ENCODE peak calls at places on chromosomes 11 and 22, in four cellular contexts. F is keratinocyte, J is A549, X is neuronal stem cell. T is an unnamed sample. For H3K4me1, the result is how much of the 10 kb centered on the place peaks cover.

GRCh38 chr22:40383905-40384304 is 13.5 kb downstream of the SGSM3 start:
- DNase-seq in F (no peak), J (no peak), X (no peak), T (no peak)

GRCh38 chr11:8503872-8504491 is 90.0 kb downstream of the STK33 start:
- DNase-seq in J (no peak), X (no peak), F (no peak), T (no peak)

GRCh38 chr11:4118107-4118506 is 23.5 kb downstream of the RRM1 start:
- DNase-seq in F (no peak), X (no peak), J (no peak), T (no peak)

GRCh38 chr11:8375460-8375859 is 111.8 kb upstream of the LMO1 start:
- DNase-seq in F (no peak), X (no peak), J (no peak), T (no peak)

GRCh38 chr11:111939836-111940604 is 2.9 kb downstream of the DIXDC1 start:
- DNase-seq in X (no peak), F (peak), J (no peak), T (no peak)

GRCh38 chr11:127106142-127106541 is 105.6 kb upstream of the KIRREL3 start:
- DNase-seq in F (no peak), X (peak), J (no peak), T (no peak)

GRCh38 chr11:2566223-2567025 is 121.6 kb downstream of the KCNQ1 start:
- DNase-seq in X (no peak), J (no peak), F (no peak), T (no peak)

GRCh38 chr11:108609681-108610080 is 16.1 kb upstream of the EXPH5 start:
- DNase-seq in X (no peak), J (peak), F (peak), T (no peak)

GRCh38 chr11:3217751-3218482 is 696 bp downstream of the MRGPRG start:
- DNase-seq in F (no peak), X (no peak), J (no peak), T (no peak)

GRCh38 chr11:133705873-133706272 is 139.4 kb downstream of the SPATA19 start:
- DNase-seq in F (no peak), X (no peak), J (no peak), T (no peak)

GRCh38 chr11:117423046-117423575 is 95.5 kb downstream of the CEP164 start:
- DNase-seq in X (no peak), F (no peak), J (no peak), T (no peak)

GRCh38 chr22:29231971-29232959 is 26.6 kb downstream of the EMID1 start:
- DNase-seq in J (no peak), F (no peak), X (no peak), T (no peak)

GRCh38 chr22:38258895-38259294 is 13.9 kb downstream of the TMEM184B start:
- DNase-seq in X (no peak), J (no peak), F (no peak), T (no peak)

GRCh38 chr22:18085188-18085587 is 7.4 kb downstream of the PEX26 start:
- DNase-seq in J (peak), F (no peak), X (no peak), T (no peak)

GRCh38 chr22:50082197-50082715 is 3.0 kb downstream of the MLC1 start:
- DNase-seq in J (no peak), F (no peak), X (no peak), T (no peak)

GRCh38 chr11:114052160-114052559 is 7.4 kb upstream of the ZBTB16 start:
- DNase-seq in J (no peak), X (no peak), F (no peak), T (no peak)

GRCh38 chr22:35315141-35315854 is 15.6 kb downstream of the TOM1 start:
- DNase-seq in X (no peak), F (no peak), J (no peak), T (no peak)

GRCh38 chr22:49046000-49046545 is 781.6 kb downstream of the BRD1 start:
- DNase-seq in J (no peak), X (no peak), F (no peak), T (no peak)

GRCh38 chr11:66639066-66639813 is 737 bp downstream of the RBM4 start:
- DNase-seq in J (peak), X (no peak), F (no peak), T (no peak)

GRCh38 chr22:46627806-46628482 is 7.8 kb downstream of the GRAMD4 start:
- DNase-seq in F (no peak), J (no peak), X (no peak), T (no peak)

GRCh38 chr11:80958414-80958813 is 1517.6 kb upstream of the TENM4 start:
- DNase-seq in J (peak), X (no peak), F (no peak), T (no peak)

GRCh38 chr11:36149538-36150242 is 139.5 kb downstream of the COMMD9 start:
- DNase-seq in X (peak), J (peak), F (peak), T (no peak)

GRCh38 chr11:32333335-32333991 is 101.9 kb downstream of the WT1 start:
- DNase-seq in F (no peak), J (peak), X (peak), T (no peak)

GRCh38 chr11:46250071-46251052 is 27.1 kb upstream of the CREB3L1 start:
- DNase-seq in X (no peak), F (no peak), J (no peak), T (no peak)

GRCh38 chr11:125166347-125166841 is 1.8 kb downstream of the PKNOX2 start:
- DNase-seq in J (no peak), X (peak), F (no peak), T (no peak)

GRCh38 chr22:23109441-23109978 is 32.3 kb downstream of the RSPH14 start:
- DNase-seq in J (no peak), F (no peak), X (no peak), T (no peak)
- H3K4me1 ChIP-seq in J (under half), F (under half), X (under half), T (under half)

GRCh38 chr11:1471736-1472135 is 14.8 kb downstream of the MOB2 start:
- DNase-seq in X (no peak), J (no peak), F (no peak), T (no peak)

GRCh38 chr11:1473786-1474185 is 12.8 kb downstream of the MOB2 start:
- DNase-seq in F (no peak), J (no peak), X (no peak), T (no peak)

GRCh38 chr11:1470681-1471611 is 15.6 kb downstream of the MOB2 start:
- DNase-seq in J (no peak), X (no peak), F (no peak), T (no peak)

GRCh38 chr11:1472180-1473005 is 14.2 kb downstream of the MOB2 start:
- DNase-seq in F (no peak), J (no peak), X (no peak), T (no peak)

DNA sequence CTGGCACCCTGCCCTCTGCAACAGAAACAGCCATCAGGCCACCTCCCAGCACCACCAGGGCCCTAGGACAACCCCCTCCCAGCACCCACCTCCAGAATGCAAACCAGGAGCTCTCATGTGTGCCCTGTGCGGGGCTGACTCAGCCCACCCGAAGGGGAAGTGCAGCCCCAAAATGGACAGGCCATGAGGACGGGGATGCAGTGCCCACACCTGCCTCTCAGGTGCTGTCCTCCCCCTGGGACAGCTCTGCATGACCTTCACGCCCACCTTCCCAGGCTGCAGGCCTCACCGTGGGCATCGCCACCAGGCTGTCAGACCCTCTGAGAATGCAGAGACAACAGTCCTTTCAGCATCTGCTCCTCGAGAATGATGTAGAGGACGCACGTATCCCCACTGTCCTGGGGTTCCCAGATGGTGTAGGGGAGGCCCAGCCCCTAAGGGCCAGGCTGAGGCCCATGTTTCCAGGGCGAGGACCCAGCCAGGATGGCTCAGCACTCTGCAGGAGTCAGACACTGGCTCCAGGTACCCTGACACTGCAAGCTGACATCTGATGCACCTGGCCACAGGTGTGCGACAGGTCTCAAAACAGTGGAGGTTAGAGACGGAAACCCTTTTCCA is 13.5 kb downstream of the MOB2 start:
- DNase-seq in X (no peak), J (no peak), F (no peak), T (no peak)
- H3K27ac ChIP-seq in X (no peak), J (no peak), F (no peak), T (no peak)

DNA sequence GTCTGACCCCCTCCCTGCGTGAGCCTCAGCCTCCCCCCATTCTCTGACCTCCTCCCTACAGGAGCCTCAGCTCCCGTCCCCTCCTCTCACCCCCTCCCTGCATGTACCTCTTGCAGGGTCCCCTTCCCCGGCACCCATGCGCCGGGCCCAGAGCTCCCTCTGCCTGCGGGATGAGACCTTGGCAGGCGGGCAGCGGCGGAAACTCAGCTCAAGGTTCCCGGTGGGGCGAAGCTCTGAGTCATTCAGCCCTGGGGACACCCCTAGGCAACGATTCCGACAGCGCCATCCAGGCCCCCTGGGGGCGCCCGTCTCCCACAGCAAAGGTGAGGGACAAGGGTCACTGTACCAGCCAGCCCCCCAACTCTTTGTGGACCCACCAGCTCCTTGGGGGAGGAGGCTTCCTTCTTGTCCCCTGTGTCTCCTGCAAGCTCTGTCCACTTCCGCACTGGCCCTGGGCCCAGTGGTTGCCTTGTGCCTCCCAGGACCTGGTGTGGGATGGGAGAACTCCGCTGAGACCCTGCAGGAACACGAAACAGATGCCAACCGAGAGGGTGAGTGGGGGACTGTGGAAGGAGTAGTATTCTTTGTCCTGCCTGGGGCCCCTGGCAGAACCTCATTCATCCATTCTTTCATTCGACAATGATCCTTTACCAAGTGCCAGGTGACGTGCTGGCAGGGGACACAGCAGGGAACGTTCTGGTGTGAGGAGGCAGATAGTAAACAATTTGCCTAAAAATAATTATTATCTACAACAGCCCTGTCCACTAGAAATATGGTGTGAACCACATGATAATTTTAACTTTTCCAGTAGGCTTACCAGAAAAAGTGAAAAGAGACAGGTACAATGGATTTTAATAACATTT is 3.7 kb upstream of the RPS6KA4 start:
- DNase-seq in F (no peak), J (peak), X (no peak), T (no peak)
- H3K4me3 ChIP-seq in F (no peak), J (peak), X (peak), T (no peak)

GRCh38 chr11:121499405-121499804 is 46.6 kb upstream of the SORL1-AS1 start:
- DNase-seq in J (no peak), X (no peak), F (no peak), T (no peak)

GRCh38 chr11:121497176-121497995 is 44.6 kb upstream of the SORL1-AS1 start:
- DNase-seq in J (no peak), F (no peak), X (peak), T (no peak)

GRCh38 chr11:121489823-121490222 is 37.1 kb upstream of the SORL1-AS1 start:
- DNase-seq in X (no peak), J (peak), F (no peak), T (no peak)

GRCh38 chr11:121500275-121500674 is 47.5 kb upstream of the SORL1-AS1 start:
- DNase-seq in F (no peak), J (no peak), X (no peak), T (no peak)

DNA sequence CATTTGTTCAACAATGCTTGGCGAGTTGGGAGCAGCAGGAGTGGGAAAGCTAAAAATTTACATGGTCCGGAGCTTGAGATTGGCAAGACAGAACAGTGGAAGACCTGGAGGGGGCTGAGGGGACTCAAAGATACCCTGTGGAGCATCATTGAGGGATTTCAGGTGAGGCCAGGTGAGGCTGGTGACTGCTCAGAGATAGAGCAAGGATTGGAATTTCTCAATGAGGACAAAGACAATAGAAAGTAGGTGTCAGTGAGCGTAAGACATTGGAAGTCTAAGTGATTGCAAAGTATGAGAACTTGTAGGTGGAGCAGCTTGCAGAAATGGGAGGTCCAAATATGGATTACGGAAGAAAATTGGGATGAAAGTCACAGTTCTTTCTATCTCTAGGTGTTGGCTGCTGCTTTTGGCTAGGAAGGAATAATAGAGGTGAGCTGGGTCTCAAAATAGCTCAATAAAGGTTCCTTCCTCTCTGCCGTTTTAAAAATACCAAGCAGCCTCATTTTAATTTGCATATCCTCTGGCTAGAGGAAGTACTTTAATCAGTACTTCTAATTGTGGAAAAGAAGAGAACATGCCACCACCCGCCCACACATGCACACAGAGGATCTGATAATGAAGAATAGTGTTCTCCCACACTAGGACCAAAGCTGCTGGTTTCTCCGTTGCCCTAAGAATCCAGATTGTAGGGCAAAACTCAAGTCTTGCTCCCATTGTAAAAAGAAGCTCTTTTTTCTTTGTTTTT is 41.8 kb upstream of the SORL1-AS1 start:
- DNase-seq in X (no peak), F (no peak), J (no peak), T (no peak)
- H3K4me1 ChIP-seq in X (under half), F (under half), J (under half), T (under half)

GRCh38 chr22:43092085-43092484 is 2.9 kb upstream of the TTLL1 start:
- DNase-seq in X (no peak), J (no peak), F (no peak), T (no peak)
- H3K27ac ChIP-seq in X (no peak), J (no peak), F (no peak), T (no peak)

GRCh38 chr22:30424471-30425326 is 869 bp upstream of the MTFP1 start:
- DNase-seq in J (peak), F (no peak), X (no peak), T (no peak)

GRCh38 chr22:30425327-30425615 is 297 bp upstream of the MTFP1 start:
- DNase-seq in F (no peak), X (no peak), J (no peak), T (no peak)

GRCh38 chr22:30426395-30427353 is 1.1 kb downstream of the MTFP1 start:
- DNase-seq in X (peak), F (peak), J (peak), T (peak)

GRCh38 chr22:30423959-30424380 is 1.6 kb upstream of the MTFP1 start:
- DNase-seq in F (peak), J (peak), X (peak), T (peak)

GRCh38 chr22:30425616-30426394 is at the start of gene MTFP1:
- DNase-seq in F (no peak), J (peak), X (peak), T (no peak)
- H3K4me3 ChIP-seq in F (peak), J (peak), X (peak), T (peak)

GRCh38 chr22:30947163-30947820 is 21.3 kb downstream of the MORC2 start:
- DNase-seq in F (no peak), J (no peak), X (peak), T (no peak)

GRCh38 chr22:30947821-30948454 is 20.6 kb downstream of the MORC2 start:
- DNase-seq in F (no peak), X (peak), J (peak), T (no peak)

GRCh38 chr22:30949934-30950660 is 18.5 kb downstream of the MORC2 start:
- DNase-seq in X (no peak), F (no peak), J (no peak), T (no peak)

GRCh38 chr22:30946354-30946753 is 22.2 kb downstream of the MORC2 start:
- DNase-seq in F (no peak), X (no peak), J (no peak), T (no peak)

GRCh38 chr22:30948930-30949342 is 19.6 kb downstream of the MORC2 start:
- DNase-seq in J (peak), X (no peak), F (no peak), T (no peak)
- H3K4me1 ChIP-seq in J (under half), X (under half), F (under half), T (under half)

GRCh38 chr11:12123799-12124198 is 13.4 kb downstream of the MICAL2 start:
- DNase-seq in J (no peak), F (no peak), X (no peak), T (no peak)
- H3K27ac ChIP-seq in J (peak), F (peak), X (no peak), T (no peak)